ENCODE peak calls at places on chromosomes 6 and 20, in five cellular contexts. P is SJCRH30, T is SIG-M5, E is right lobe of liver, B is sciatic nerve. S is an unnamed sample.

GRCh38 chr6:124961784-124962611 is at the start of gene RNF217:
- DNase-seq in T (no peak), E (peak), P (peak), B (peak), S (peak)

GRCh38 chr6:44787254-44787844 is 399.8 kb downstream of the CDC5L start:
- DNase-seq in B (no peak), T (no peak), E (no peak), P (no peak), S (no peak)

GRCh38 chr20:34834459-34834893 is 9.0 kb upstream of the NCOA6 start:
- DNase-seq in E (no peak), T (no peak), P (peak), B (no peak), S (no peak)

GRCh38 chr6:21027507-21027906 is 493.2 kb downstream of the CDKAL1 start:
- DNase-seq in E (no peak), P (no peak), T (no peak), B (no peak), S (no peak)

GRCh38 chr20:33803921-33804337 is 7.2 kb upstream of the CHMP4B start:
- DNase-seq in E (no peak), P (no peak), T (no peak), B (no peak), S (peak)

GRCh38 chr6:69827491-69827890 is 30.7 kb upstream of the LMBRD1 start:
- DNase-seq in T (no peak), P (no peak), E (no peak), B (no peak), S (peak)

GRCh38 chr20:38060536-38060935 is 27.0 kb downstream of the RPRD1B start:
- DNase-seq in P (no peak), T (no peak), B (no peak), E (no peak), S (no peak)

GRCh38 chr6:150299873-150300485 is 68.8 kb upstream of the IYD start:
- DNase-seq in P (peak), B (no peak), E (no peak), T (no peak), S (no peak)

GRCh38 chr6:139839506-139840156 is 465.2 kb upstream of the CITED2 start:
- DNase-seq in E (no peak), T (peak), P (no peak), B (no peak), S (peak)